ENCODE peak calls at places on chromosomes 12 and 14, in ten cellular contexts. S is colonic mucosa, I is A549, V is skeletal muscle cell, F is choroid plexus epithelial cell, D is HFF-Myc, Q is AG09309, L is Peyer's patch, M is left ventricle myocardium inferior, K is ovary. U is an unnamed sample.
A peak's percentile ranks its signal among the peaks of the same experiment; 100 is the strongest.

GRCh38 chr14:20417250-20418186 is 4.2 kb upstream of the TEP1 start:
- DNase-seq in S (no peak), I (no peak), V (no peak), F (no peak), D (no peak), Q (no peak), L (no peak), M (no peak), K (no peak), U (no peak)

GRCh38 chr12:121949643-121950397 is 31.4 kb downstream of the CFAP251 start:
- DNase-seq in S (no peak), I (no peak), V (peak; percentile 78), F (peak; percentile 96), D (peak; percentile 54), Q (peak; percentile 63), L (no peak), M (no peak), K (no peak), U (peak; percentile 66)

GRCh38 chr14:34113051-34113511 is 162.2 kb upstream of the EGLN3 start:
- DNase-seq in S (no peak), I (peak; percentile 15), V (no peak), F (peak; percentile 51), D (no peak), Q (peak; percentile 46), L (no peak), M (no peak), K (no peak), U (peak; percentile 71)

GRCh38 chr12:83939718-83940117 is 972.9 kb downstream of the SLC6A15 start:
- DNase-seq in S (no peak), I (no peak), V (no peak), F (no peak), D (no peak), Q (no peak), L (no peak), M (no peak), K (no peak), U (no peak)

GRCh38 chr12:79983492-79983891 is 48.6 kb upstream of the PPP1R12A start:
- DNase-seq in S (no peak), I (no peak), V (peak; percentile 88), F (peak; percentile 21), D (peak; percentile 82), Q (peak; percentile 92), L (no peak), M (no peak), K (no peak), U (no peak)

GRCh38 chr14:63650336-63650952 is 8.8 kb upstream of the WDR89 start:
- DNase-seq in S (no peak), I (no peak), V (no peak), F (no peak), D (no peak), Q (no peak), L (no peak), M (no peak), K (no peak), U (no peak)

GRCh38 chr14:24339284-24340151 is at the start of gene RIPK3:
- DNase-seq in S (peak; percentile 93), I (no peak), V (no peak), F (no peak), D (no peak), Q (no peak), L (peak; percentile 84), M (peak; percentile 47), K (no peak), U (no peak)

GRCh38 chr14:64708148-64709004 is 4.2 kb downstream of the PLEKHG3 start:
- DNase-seq in S (peak; percentile 65), I (peak; percentile 78), V (no peak), F (peak; percentile 57), D (no peak), Q (no peak), L (no peak), M (no peak), K (peak; percentile 38), U (no peak)

GRCh38 chr14:39212034-39212433 is 21.7 kb upstream of the MIA2 start:
- DNase-seq in S (no peak), I (no peak), V (no peak), F (no peak), D (no peak), Q (no peak), L (no peak), M (no peak), K (no peak), U (no peak)

GRCh38 chr12:83800022-83800421 is 1112.6 kb downstream of the SLC6A15 start:
- DNase-seq in S (no peak), I (no peak), V (no peak), F (no peak), D (no peak), Q (no peak), L (no peak), M (no peak), K (no peak), U (no peak)

DNA sequence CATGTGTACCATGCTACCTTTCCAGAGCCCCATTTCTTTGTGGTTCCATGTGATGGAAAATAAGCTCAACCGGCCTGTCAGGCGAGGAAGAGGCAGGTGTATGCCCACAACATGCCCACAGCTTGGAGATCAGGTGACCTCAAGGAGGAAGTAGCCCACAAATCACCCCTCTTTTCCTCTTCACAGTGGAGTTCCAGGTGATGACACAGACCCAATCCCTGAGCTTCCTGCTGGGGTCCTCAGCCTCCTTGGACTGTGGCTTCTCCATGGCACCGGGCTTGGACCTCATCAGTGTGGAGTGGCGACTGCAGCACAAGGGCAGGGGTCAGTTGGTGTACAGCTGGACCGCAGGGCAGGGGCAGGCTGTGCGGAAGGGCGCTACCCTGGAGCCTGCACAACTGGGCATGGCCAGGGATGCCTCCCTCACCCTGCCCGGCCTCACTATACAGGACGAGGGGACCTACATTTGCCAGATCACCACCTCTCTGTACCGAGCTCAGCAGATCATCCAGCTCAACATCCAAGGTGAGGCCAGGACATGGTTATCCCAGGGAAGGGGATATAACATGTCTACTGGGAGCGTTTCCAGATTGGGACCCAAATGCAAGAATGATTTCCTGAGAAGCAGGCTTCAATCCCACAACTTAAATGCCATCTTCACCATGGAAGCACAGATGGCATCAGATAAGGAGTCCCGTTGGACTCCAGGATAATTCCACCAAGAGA is 5.5 kb downstream of the TAPBPL start:
- DNase-seq in S (no peak), I (no peak), V (no peak), F (no peak), D (no peak), Q (no peak), L (peak; percentile 30), M (no peak), K (no peak), U (no peak)
- H3K4me3 ChIP-seq in S (no peak overlapping the region), I (no peak overlapping the region), V (no peak overlapping the region), F (no peak overlapping the region), D (no peak overlapping the region), Q (no peak overlapping the region), L (no peak overlapping the region), M (no peak overlapping the region), K (no peak overlapping the region), U (no peak overlapping the region)

GRCh38 chr14:103220982-103221641 is 97.9 kb downstream of the TNFAIP2 start:
- DNase-seq in S (no peak), I (no peak), V (no peak), F (no peak), D (no peak), Q (no peak), L (no peak), M (no peak), K (no peak), U (no peak)

GRCh38 chr14:103216857-103217256 is 93.6 kb downstream of the TNFAIP2 start:
- DNase-seq in S (no peak), I (no peak), V (no peak), F (no peak), D (no peak), Q (no peak), L (no peak), M (no peak), K (no peak), U (no peak)

GRCh38 chr14:103217538-103217937 is 94.3 kb downstream of the TNFAIP2 start:
- DNase-seq in S (no peak), I (no peak), V (no peak), F (no peak), D (no peak), Q (no peak), L (no peak), M (no peak), K (no peak), U (no peak)

GRCh38 chr14:103221781-103222358 is 98.6 kb downstream of the TNFAIP2 start:
- DNase-seq in S (no peak), I (no peak), V (no peak), F (no peak), D (no peak), Q (no peak), L (no peak), M (no peak), K (no peak), U (no peak)

GRCh38 chr14:103220134-103220981 is 97.1 kb downstream of the TNFAIP2 start:
- DNase-seq in S (no peak), I (no peak), V (no peak), F (no peak), D (no peak), Q (no peak), L (no peak), M (no peak), K (peak; percentile 32), U (no peak)
- H3K4me3 ChIP-seq in S (peak overlapping the region; percentile 22), I (no peak overlapping the region), V (no peak overlapping the region), F (no peak overlapping the region), D (no peak overlapping the region), Q (no peak overlapping the region), L (peak overlapping the region; percentile 50), M (peak overlapping the region; percentile 61), K (peak overlapping the region; percentile 25), U (no peak overlapping the region)

DNA sequence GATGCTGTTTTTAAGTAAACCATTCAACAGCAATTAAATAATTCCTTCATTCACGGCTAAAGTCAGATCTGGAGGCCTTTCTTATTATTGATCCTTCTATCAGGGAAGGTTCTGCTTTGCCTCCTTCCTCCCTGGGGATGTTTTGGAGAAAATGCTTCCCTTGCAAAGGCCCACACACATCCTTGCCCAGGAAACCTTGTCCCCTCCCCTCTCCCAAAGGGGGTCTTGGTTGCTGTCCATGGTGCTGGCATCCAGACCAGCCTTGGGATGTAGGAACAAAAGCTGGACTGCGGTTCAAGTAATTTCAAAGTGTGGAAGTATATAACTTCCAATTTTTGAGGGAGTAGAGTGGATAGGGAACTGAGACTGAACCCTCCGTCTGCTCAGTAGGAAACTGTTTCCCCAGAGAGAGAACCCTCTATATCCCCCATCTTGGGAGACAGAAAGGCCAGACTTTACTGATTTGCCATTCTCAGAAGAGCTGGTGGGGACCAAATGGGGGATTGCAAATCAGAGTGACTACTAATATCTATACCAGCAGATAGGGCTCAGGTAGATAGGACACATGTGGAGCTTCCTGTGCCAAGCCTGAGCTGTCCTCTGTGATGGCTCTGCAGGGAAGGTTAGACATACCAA is 5.6 kb downstream of the MARCHF9 start:
- DNase-seq in S (no peak), I (no peak), V (no peak), F (no peak), D (no peak), Q (no peak), L (no peak), M (no peak), K (no peak), U (no peak)
- H3K4me3 ChIP-seq in S (no peak overlapping the region), I (no peak overlapping the region), V (no peak overlapping the region), F (no peak overlapping the region), D (no peak overlapping the region), Q (no peak overlapping the region), L (no peak overlapping the region), M (no peak overlapping the region), K (no peak overlapping the region), U (no peak overlapping the region)

DNA sequence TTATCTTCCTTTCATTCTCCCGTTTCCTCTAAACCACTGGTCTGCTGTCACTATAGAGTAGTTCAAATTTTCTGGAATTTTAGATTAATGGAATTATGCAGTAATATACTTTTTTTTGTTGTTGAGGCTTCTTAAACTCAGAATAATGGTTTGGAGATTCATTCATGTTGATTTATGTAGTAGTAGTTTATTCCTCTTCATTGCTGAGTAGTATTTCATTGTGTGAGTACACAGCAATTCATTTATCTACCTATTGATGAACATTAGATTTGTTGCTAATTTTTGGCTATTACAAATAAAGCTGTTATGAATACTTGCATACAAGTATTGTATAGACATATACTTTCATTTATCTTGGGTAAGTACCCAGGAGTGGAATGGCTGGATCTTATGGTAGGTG is 7.2 kb downstream of the RASSF8 start:
- DNase-seq in S (no peak), I (no peak), V (no peak), F (no peak), D (no peak), Q (no peak), L (no peak), M (no peak), K (no peak), U (no peak)
- H3K4me3 ChIP-seq in S (no peak overlapping the region), I (no peak overlapping the region), V (no peak overlapping the region), F (no peak overlapping the region), D (no peak overlapping the region), Q (no peak overlapping the region), L (no peak overlapping the region), M (no peak overlapping the region), K (no peak overlapping the region), U (no peak overlapping the region)